ENCODE peak calls at places on chromosomes 4 and X, in seven cellular contexts. W is activated naive CD8-positive, alpha-beta T cell treated with anti-CD3 and anti-CD28 coated beads for 36 hours; H is mesendoderm; N is GM03348; K is epithelial cell of esophagus; E is T-helper 9 cell; X is NCI-H1930. R is an unnamed sample.

GRCh38 chr4:4595252-4595651 is 53.4 kb upstream of the STX18 start:
- DNase-seq in W (no peak), H (peak), N (no peak), K (no peak), E (no peak), X (no peak), R (no peak)

GRCh38 chr4:10089346-10089745 is 27.3 kb downstream of the WDR1 start:
- DNase-seq in W (no peak), H (no peak), N (no peak), K (peak), E (no peak), X (no peak), R (no peak)

GRCh38 chr4:144905286-144905685 is 192.7 kb downstream of the ANAPC10 start:
- DNase-seq in W (no peak), H (peak), N (no peak), K (no peak), E (no peak), X (no peak), R (no peak)

GRCh38 chrX:78105944-78106650 is 2.0 kb downstream of the PGK1 start:
- DNase-seq in W (peak), H (no peak), N (no peak), K (no peak), E (no peak), X (no peak), R (no peak)

GRCh38 chrX:130575831-130576404 is 174.1 kb downstream of the RBMX2 start:
- DNase-seq in W (peak), H (peak), N (peak), K (peak), E (peak), X (no peak), R (peak)

GRCh38 chr4:89836897-89837384 is at the start of gene SNCA:
- DNase-seq in W (peak), H (peak), N (peak), K (peak), E (no peak), X (peak), R (peak)

GRCh38 chrX:15441464-15441863 is 51.7 kb downstream of the PIR start:
- DNase-seq in W (no peak), H (no peak), N (no peak), K (no peak), E (no peak), X (no peak), R (no peak)

GRCh38 chr4:81723927-81724587 is 252.3 kb upstream of the RASGEF1B start:
- DNase-seq in W (no peak), H (no peak), N (no peak), K (peak), E (no peak), X (no peak), R (no peak)

GRCh38 chrX:37010496-37010895 is 2.3 kb downstream of the FAM47C start:
- DNase-seq in W (no peak), H (no peak), N (no peak), K (no peak), E (no peak), X (no peak), R (no peak)

GRCh38 chr4:61740950-61741638 is 541.0 kb downstream of the ADGRL3 start:
- DNase-seq in W (no peak), H (peak), N (no peak), K (no peak), E (no peak), X (no peak), R (no peak)

GRCh38 chr4:13236485-13236884 is 247.7 kb downstream of the RAB28 start:
- DNase-seq in W (no peak), H (no peak), N (no peak), K (no peak), E (no peak), X (no peak), R (no peak)